ENCODE peak calls at places on chromosomes 16 and 17, in five cellular contexts. P is stimulated activated CD4-positive, alpha-beta T cell treated with anti-CD3 and anti-CD28 coated beads, Interleukin-2, amount 100 ng/mL, for 24 hours; X is head of caudate nucleus; L is fibroblast of pulmonary artery; Q is adipocyte. G is an unnamed sample.

GRCh38 chr17:64066709-64067108 is 46.3 kb upstream of the ICAM2 start:
- DNase-seq in P (no peak), X (no peak), L (no peak), Q (no peak), G (no peak)

GRCh38 chr16:59021751-59022150 is 287.6 kb upstream of the GOT2 start:
- DNase-seq in P (no peak), X (no peak), L (peak), Q (no peak), G (peak)

GRCh38 chr17:64357191-64357981 is 33.3 kb downstream of the PECAM1 start:
- DNase-seq in P (no peak), X (no peak), L (peak), Q (peak), G (peak)

GRCh38 chr17:5380491-5381135 is 38.8 kb downstream of the NUP88 start:
- DNase-seq in P (no peak), X (no peak), L (no peak), Q (peak), G (no peak)

GRCh38 chr16:78751601-78752000 is 652.1 kb downstream of the WWOX start:
- DNase-seq in P (no peak), X (no peak), L (no peak), Q (no peak), G (no peak)

GRCh38 chr16:89545831-89546574 is 14.5 kb upstream of the RPL13 start:
- DNase-seq in P (no peak), X (no peak), L (no peak), Q (no peak), G (no peak)

GRCh38 chr16:81738831-81739496 is 40.1 kb upstream of the PLCG2 start:
- DNase-seq in P (no peak), X (peak), L (no peak), Q (no peak), G (no peak)

GRCh38 chr17:2214047-2214717 is 89.4 kb downstream of the SMG6 start:
- DNase-seq in P (peak), X (no peak), L (peak), Q (peak), G (peak)

GRCh38 chr16:67544329-67544841 is 15.8 kb downstream of the RIPOR1 start:
- DNase-seq in P (no peak), X (no peak), L (no peak), Q (no peak), G (no peak)

GRCh38 chr17:81419333-81419885 is 24.2 kb downstream of the BAHCC1 start:
- DNase-seq in P (no peak), X (peak), L (peak), Q (peak), G (peak)

GRCh38 chr16:86805210-86805609 is 226.9 kb downstream of the FOXL1 start:
- DNase-seq in P (no peak), X (no peak), L (no peak), Q (no peak), G (no peak)

GRCh38 chr16:89345663-89346150 is 128.2 kb downstream of the ZNF778 start:
- DNase-seq in P (no peak), X (no peak), L (no peak), Q (no peak), G (no peak)

GRCh38 chr17:38693700-38694329 is 11.3 kb upstream of the MLLT6 start:
- DNase-seq in P (no peak), X (peak), L (peak), Q (peak), G (peak)

GRCh38 chr17:40177275-40177874 is at the start of gene RAPGEFL1:
- DNase-seq in P (peak), X (peak), L (peak), Q (peak), G (no peak)

GRCh38 chr17:77882481-77883212 is 75.9 kb upstream of the TNRC6C start:
- DNase-seq in P (peak), X (no peak), L (peak), Q (peak), G (peak)

GRCh38 chr17:57544834-57545463 is 200.2 kb downstream of the CCDC182 start:
- DNase-seq in P (no peak), X (no peak), L (no peak), Q (no peak), G (no peak)

GRCh38 chr17:64028874-64029464 is 8.5 kb upstream of the ICAM2 start:
- DNase-seq in P (peak), X (peak), L (peak), Q (peak), G (peak)

GRCh38 chr17:71071837-71072236 is 902.5 kb downstream of the KCNJ2 start:
- DNase-seq in P (no peak), X (no peak), L (peak), Q (peak), G (peak)

GRCh38 chr16:56734429-56734828 is 4.5 kb downstream of the NUP93 start:
- DNase-seq in P (no peak), X (no peak), L (no peak), Q (no peak), G (peak)

GRCh38 chr17:82348866-82349265 is 10.2 kb upstream of the TEX19 start:
- DNase-seq in P (no peak), X (no peak), L (no peak), Q (no peak), G (no peak)

GRCh38 chr17:10290046-10290445 is 82.8 kb downstream of the MYH13 start:
- DNase-seq in P (no peak), X (no peak), L (peak), Q (no peak), G (no peak)

GRCh38 chr17:75077072-75077489 is 10.7 kb upstream of the SLC16A5 start:
- DNase-seq in P (no peak), X (no peak), L (no peak), Q (no peak), G (no peak)

GRCh38 chr16:52572656-52573055 is 25.7 kb upstream of the TOX3 start:
- DNase-seq in P (no peak), X (no peak), L (no peak), Q (no peak), G (no peak)

GRCh38 chr17:37614391-37614790 is 5.2 kb upstream of the SYNRG start:
- DNase-seq in P (no peak), X (no peak), L (peak), Q (peak), G (peak)

GRCh38 chr17:80101946-80102706 is 745 bp downstream of the GAA start:
- DNase-seq in P (no peak), X (peak), L (peak), Q (peak), G (peak)

GRCh38 chr16:88430185-88430523 is 22.9 kb upstream of the ZFPM1 start:
- DNase-seq in P (peak), X (no peak), L (no peak), Q (no peak), G (no peak)

GRCh38 chr17:78929908-78930775 is 5.0 kb upstream of the TIMP2 start:
- DNase-seq in P (no peak), X (no peak), L (no peak), Q (no peak), G (no peak)

GRCh38 chr16:77540656-77541055 is 105.8 kb upstream of the ADAMTS18 start:
- DNase-seq in P (no peak), X (no peak), L (peak), Q (no peak), G (peak)

GRCh38 chr17:5705081-5705875 is 121.0 kb upstream of the NLRP1 start:
- DNase-seq in P (peak), X (no peak), L (peak), Q (peak), G (no peak)

GRCh38 chr16:87762071-87762571 is 3.7 kb downstream of the KLHDC4 start:
- DNase-seq in P (no peak), X (no peak), L (no peak), Q (no peak), G (no peak)

GRCh38 chr17:28570716-28571254 is 539 bp downstream of the PIGS start:
- DNase-seq in P (peak), X (peak), L (no peak), Q (peak), G (peak)

GRCh38 chr17:17693253-17693954 is 12.1 kb downstream of the RAI1 start:
- DNase-seq in P (no peak), X (peak), L (no peak), Q (no peak), G (peak)

GRCh38 chr17:46995841-46996571 is 17.0 kb upstream of the RPRML start:
- DNase-seq in P (no peak), X (no peak), L (peak), Q (no peak), G (peak)

G was measured in M059J.